ENCODE peak calls at places on chromosome 18, in nine cellular contexts. Q is brain microvascular endothelial cell; A is NCI-H2107; H is NCI-H526 treated with DMSO at 0.1 percent for 48 hours; O is A172; R is neural progenitor cell; X is B cell; F is CD14-positive monocyte; I is activated T-helper 1 cell treated with anti-CD3 and anti-CD28 coated beads, Interleukin-12 subunit alpha, Interleukin-12 subunit beta, Interleukin-2, Interleukin-4 antibody, amounts not matched to agents 30 ng/mL and 10 ng/mL and 1 ng/mL, durations not matched to agents 14 hours and 24 hours and 36 hours. B is an unnamed sample.

GRCh38 chr18:39523281-39523680 is 1957.7 kb upstream of the CELF4 start:
- DNase-seq in R (no peak), H (no peak), X (no peak), O (peak; percentile 88), A (no peak), Q (peak; percentile 33), F (no peak), I (no peak), B (no peak)

GRCh38 chr18:36580874-36581750 is 247.7 kb downstream of the TPGS2 start:
- DNase-seq in X (no peak), I (no peak), F (no peak), Q (peak; percentile 43), R (no peak), H (no peak), A (no peak), O (peak; percentile 90), B (no peak)

GRCh38 chr18:35470440-35470839 is 27.3 kb downstream of the INO80C start:
- DNase-seq in I (no peak), H (no peak), X (no peak), O (no peak), A (no peak), F (no peak), R (no peak), Q (no peak), B (no peak)

GRCh38 chr18:66694857-66695256 is 91.0 kb upstream of the CDH19 start:
- DNase-seq in X (no peak), H (no peak), R (no peak), I (no peak), A (no peak), F (no peak), O (no peak), Q (no peak), B (no peak)

GRCh38 chr18:64042728-64043358 is 73.0 kb downstream of the SERPINB8 start:
- DNase-seq in I (no peak), Q (no peak), A (no peak), R (no peak), F (no peak), O (no peak), H (no peak), X (no peak), B (no peak)

GRCh38 chr18:10271481-10271880 is 183.0 kb upstream of the APCDD1 start:
- DNase-seq in H (no peak), O (no peak), X (no peak), A (no peak), I (no peak), F (no peak), Q (no peak), R (no peak), B (no peak)

GRCh38 chr18:12027480-12027879 is 46.2 kb downstream of the IMPA2 start:
- DNase-seq in R (no peak), I (no peak), O (no peak), F (no peak), A (no peak), X (no peak), H (no peak), Q (no peak), B (no peak)

GRCh38 chr18:42961298-42961697 is 154.2 kb downstream of the RIT2 start:
- DNase-seq in Q (no peak), I (no peak), H (no peak), F (no peak), O (no peak), X (no peak), A (no peak), R (no peak), B (no peak)

GRCh38 chr18:65983750-65984149 is 232.9 kb downstream of the CDH7 start:
- DNase-seq in H (peak; percentile 5), I (no peak), O (no peak), Q (no peak), R (peak; percentile 6), A (no peak), F (no peak), X (no peak), B (no peak)

GRCh38 chr18:42412896-42413295 is 457.9 kb downstream of the PIK3C3 start:
- DNase-seq in Q (peak; percentile 9), X (no peak), A (no peak), F (no peak), H (no peak), I (no peak), O (peak; percentile 79), R (no peak), B (no peak)

GRCh38 chr18:66635342-66635741 is 31.5 kb upstream of the CDH19 start:
- DNase-seq in H (no peak), X (no peak), O (no peak), I (no peak), A (no peak), Q (no peak), F (no peak), R (no peak), B (no peak)

GRCh38 chr18:22623513-22623912 is 205.8 kb upstream of the CTAGE1 start:
- DNase-seq in F (no peak), Q (no peak), H (no peak), X (no peak), A (no peak), O (no peak), R (no peak), I (no peak), B (no peak)

GRCh38 chr18:74896390-74896991 is 298.8 kb downstream of the ZNF407 start:
- DNase-seq in A (peak; percentile 30), X (no peak), I (peak; percentile 20), F (no peak), Q (no peak), R (peak; percentile 66), O (peak; percentile 8), H (peak; percentile 87), B (peak; percentile 60)

GRCh38 chr18:35466334-35466733 is 31.4 kb downstream of the INO80C start:
- DNase-seq in A (no peak), F (no peak), R (no peak), I (no peak), H (no peak), X (no peak), Q (no peak), O (no peak), B (no peak)

GRCh38 chr18:24054130-24054529 is 39.6 kb downstream of the TTC39C start:
- DNase-seq in H (no peak), X (no peak), F (no peak), I (no peak), O (peak; percentile 61), A (no peak), R (no peak), Q (no peak), B (no peak)

GRCh38 chr18:27353273-27353672 is 168.2 kb upstream of the CHST9 start:
- DNase-seq in F (no peak), I (no peak), R (no peak), H (no peak), A (no peak), X (no peak), Q (no peak), O (no peak), B (no peak)

B was measured in WTC11.